ENCODE peak calls at places on chromosomes 2 and 18, in nine cellular contexts. V, O, F, T, M, H, Q, Z and J are unnamed samples.
A peak's percentile ranks its signal among the peaks of the same experiment; 100 is the strongest.

GRCh38 chr2:70132244-70133126 is 45.2 kb downstream of the PCBP1 start:
- DNase-seq in Q (peak; percentile 67), V (peak; percentile 73), F (no peak), M (peak; percentile 56), O (peak; percentile 57), Z (peak; percentile 63), H (no peak), T (peak; percentile 65), J (no peak)

GRCh38 chr2:42385225-42385624 is 24.2 kb upstream of the COX7A2L start:
- DNase-seq in H (no peak), V (no peak), Q (no peak), Z (no peak), M (no peak), F (no peak), T (peak; percentile 22), O (no peak), J (no peak)

GRCh38 chr18:9642799-9643445 is 28.6 kb upstream of the PPP4R1 start:
- DNase-seq in Q (no peak), O (no peak), H (no peak), V (peak; percentile 92), M (no peak), T (no peak), F (no peak), Z (peak; percentile 42), J (no peak)

GRCh38 chr2:240250985-240251847 is 110.8 kb upstream of the OTOS start:
- DNase-seq in Q (peak; percentile 27), F (peak; percentile 81), M (peak; percentile 64), V (peak; percentile 83), T (no peak), H (peak; percentile 67), O (peak; percentile 85), Z (peak; percentile 70), J (no peak)

GRCh38 chr2:231673348-231673770 is 35.0 kb upstream of the PTMA start:
- DNase-seq in V (peak; percentile 77), F (no peak), H (no peak), Q (no peak), O (no peak), Z (peak; percentile 33), M (no peak), T (no peak), J (no peak)

GRCh38 chr2:11446733-11447248 is 19.2 kb downstream of the E2F6 start:
- DNase-seq in Q (peak; percentile 30), F (no peak), M (peak; percentile 43), T (peak; percentile 79), H (peak; percentile 13), V (peak; percentile 55), Z (peak; percentile 62), O (no peak), J (peak; percentile 13)

GRCh38 chr18:45549296-45549695 is 66.0 kb upstream of the SLC14A2 start:
- DNase-seq in V (no peak), Z (no peak), T (no peak), O (no peak), Q (no peak), M (no peak), F (no peak), H (no peak), J (no peak)

GRCh38 chr2:178298785-178299212 is 104.5 kb downstream of the OSBPL6 start:
- DNase-seq in Z (peak; percentile 54), M (no peak), H (peak; percentile 48), T (no peak), O (no peak), Q (no peak), V (no peak), F (no peak), J (no peak)

GRCh38 chr2:144370937-144371584 is 148.9 kb downstream of the ZEB2 start:
- DNase-seq in F (no peak), H (no peak), Q (peak; percentile 46), O (no peak), M (no peak), V (peak; percentile 66), T (no peak), Z (peak; percentile 45), J (no peak)

GRCh38 chr18:48222118-48222517 is 187.1 kb downstream of the ZBTB7C start:
- DNase-seq in T (peak; percentile 20), O (no peak), M (no peak), Z (peak; percentile 19), F (peak; percentile 47), V (no peak), Q (peak; percentile 94), H (no peak), J (no peak)

GRCh38 chr2:86500325-86500724 is 59.2 kb downstream of the KDM3A start:
- DNase-seq in Q (no peak), Z (no peak), O (no peak), F (no peak), T (no peak), H (no peak), M (no peak), V (no peak), J (no peak)

GRCh38 chr2:191347881-191348280 is 102.7 kb downstream of the MYO1B start:
- DNase-seq in H (no peak), V (no peak), O (no peak), F (no peak), T (no peak), Z (no peak), M (no peak), Q (no peak), J (no peak)

GRCh38 chr2:114442545-114442944 is at the start of gene DPP10:
- DNase-seq in Z (no peak), F (peak; percentile 1), Q (peak; percentile 53), M (no peak), T (no peak), H (no peak), O (no peak), V (no peak), J (no peak)

GRCh38 chr2:158291544-158292175 is 164.9 kb downstream of the CCDC148 start:
- DNase-seq in V (no peak), O (no peak), M (no peak), Q (no peak), F (no peak), T (no peak), H (no peak), Z (peak; percentile 56), J (no peak)

GRCh38 chr18:66495844-66496243 is 108.0 kb downstream of the CDH19 start:
- DNase-seq in F (peak; percentile 9), M (no peak), T (peak; percentile 2), Z (no peak), H (peak; percentile 8), Q (peak; percentile 73), O (no peak), V (no peak), J (no peak)

GRCh38 chr18:43587538-43588153 is 310.4 kb upstream of the SYT4 start:
- DNase-seq in Z (peak; percentile 45), F (no peak), O (no peak), H (no peak), Q (peak; percentile 42), M (peak; percentile 31), T (peak; percentile 49), V (no peak), J (no peak)

GRCh38 chr2:234611209-234611608 is 114.3 kb upstream of the ARL4C start:
- DNase-seq in M (no peak), V (no peak), H (no peak), F (no peak), O (no peak), Z (no peak), T (no peak), Q (no peak), J (no peak)

GRCh38 chr2:128303095-128303791 is 15.4 kb downstream of the HS6ST1 start:
- DNase-seq in O (no peak), M (no peak), Q (no peak), F (no peak), H (no peak), Z (no peak), T (no peak), V (no peak), J (no peak)

GRCh38 chr2:212181646-212182045 is 357.0 kb downstream of the ERBB4 start:
- DNase-seq in Q (no peak), V (no peak), T (no peak), Z (no peak), H (no peak), F (no peak), M (no peak), O (no peak), J (no peak)

GRCh38 chr2:153568105-153568504 is 89.5 kb upstream of the RPRM start:
- DNase-seq in M (no peak), O (no peak), V (no peak), Q (no peak), H (no peak), Z (no peak), T (no peak), F (no peak), J (no peak)

GRCh38 chr2:218659258-218659987 is at the start of the genes BCS1L and ZNF142:
- DNase-seq in T (peak; percentile 91), Q (peak; percentile 96), F (peak; percentile 74), O (peak; percentile 89), V (peak; percentile 85), M (peak; percentile 96), Z (peak; percentile 72), H (peak; percentile 64), J (peak; percentile 86)

GRCh38 chr2:134671498-134671897 is 47.3 kb downstream of the TMEM163 start:
- DNase-seq in Q (no peak), H (no peak), M (no peak), Z (no peak), F (no peak), T (no peak), O (no peak), V (no peak), J (no peak)

GRCh38 chr2:211085056-211085680 is 528.8 kb downstream of the CPS1 start:
- DNase-seq in Q (peak; percentile 60), V (peak; percentile 1), F (no peak), M (peak; percentile 10), Z (peak; percentile 1), H (no peak), O (no peak), T (peak; percentile 65), J (no peak)

GRCh38 chr2:195094330-195094729 is 562.7 kb upstream of the SLC39A10 start:
- DNase-seq in T (no peak), M (no peak), Z (no peak), V (no peak), O (no peak), H (peak; percentile 33), Q (no peak), F (no peak), J (no peak)

GRCh38 chr18:23587220-23587642 is 925 bp upstream of the NPC1 start:
- DNase-seq in F (no peak), T (no peak), O (no peak), M (no peak), H (no peak), Z (no peak), Q (peak; percentile 25), V (no peak), J (no peak)

GRCh38 chr18:47720741-47721140 is 209.7 kb downstream of the SMAD2 start:
- DNase-seq in O (no peak), F (no peak), M (no peak), T (no peak), H (no peak), Q (no peak), Z (no peak), V (no peak), J (no peak)

GRCh38 chr2:182521453-182522427 is 94.9 kb upstream of the PDE1A start:
- DNase-seq in V (no peak), Q (no peak), M (no peak), O (no peak), F (no peak), H (no peak), Z (no peak), T (peak; percentile 32), J (no peak)

GRCh38 chr2:221429741-221430491 is 142.2 kb downstream of the EPHA4 start:
- DNase-seq in O (no peak), T (peak; percentile 93), Z (peak; percentile 15), Q (no peak), H (no peak), M (no peak), F (no peak), V (peak; percentile 8), J (no peak)

GRCh38 chr18:42437646-42438045 is 482.6 kb downstream of the PIK3C3 start:
- DNase-seq in Z (no peak), M (no peak), T (no peak), V (no peak), Q (no peak), H (no peak), O (no peak), F (no peak), J (no peak)

GRCh38 chr18:63131106-63131943 is 188.2 kb downstream of the BCL2 start:
- DNase-seq in V (peak; percentile 68), Z (peak; percentile 64), M (no peak), O (peak; percentile 27), T (peak; percentile 41), H (no peak), F (no peak), Q (peak; percentile 66), J (peak; percentile 24)

GRCh38 chr2:158493458-158493857 is 36.7 kb downstream of the PKP4 start:
- DNase-seq in T (no peak), F (no peak), M (no peak), Q (no peak), O (no peak), V (no peak), H (no peak), Z (peak; percentile 40), J (no peak)